ENCODE peak calls at places on chromosomes 4 and X, in eight cellular contexts. B, V, D, J, W, I, M and E are unnamed samples.
A peak's percentile ranks its signal among the peaks of the same experiment; 100 is the strongest.

GRCh38 chr4:153447175-153447887 is 18.8 kb upstream of the TMEM131L start:
- DNase-seq in I (no peak), B (no peak), D (no peak), V (no peak), M (no peak), J (no peak), W (no peak), E (no peak)

GRCh38 chr4:13963601-13964000 is 336.1 kb upstream of the BOD1L1 start:
- DNase-seq in W (no peak), J (no peak), B (no peak), V (no peak), M (no peak), I (no peak), D (no peak), E (no peak)

GRCh38 chrX:49960061-49960460 is 37.7 kb downstream of the CLCN5 start:
- DNase-seq in V (no peak), D (no peak), J (no peak), B (no peak), I (no peak), M (no peak), W (no peak), E (no peak)

GRCh38 chrX:31550169-31550568 is 478.3 kb upstream of the FTHL17 start:
- DNase-seq in J (no peak), B (no peak), W (no peak), I (no peak), D (no peak), V (no peak), M (no peak), E (no peak)

GRCh38 chr4:113784497-113785254 is 23.1 kb upstream of the CAMK2D start:
- DNase-seq in M (no peak), W (no peak), B (no peak), I (no peak), V (peak; percentile 96), J (no peak), D (peak; percentile 95), E (no peak)

GRCh38 chr4:1872918-1873269 is 1.7 kb downstream of the NSD2 start:
- DNase-seq in D (peak; percentile 64), I (no peak), M (no peak), V (peak; percentile 67), B (no peak), W (no peak), J (no peak), E (no peak)

GRCh38 chr4:62948108-62948507 is 1461.1 kb downstream of the TECRL start:
- DNase-seq in D (peak; percentile 6), B (no peak), I (no peak), W (no peak), J (no peak), V (no peak), M (no peak), E (no peak)

GRCh38 chrX:71619193-71619592 is 882 bp upstream of the CXCR3 start:
- DNase-seq in D (no peak), J (no peak), I (no peak), M (no peak), V (no peak), W (no peak), B (no peak), E (no peak)

GRCh38 chr4:8866421-8866820 is 5.2 kb downstream of the HMX1 start:
- DNase-seq in B (no peak), J (no peak), M (no peak), D (no peak), I (no peak), W (peak; percentile 38), V (no peak), E (no peak)

GRCh38 chr4:151801547-151802516 is 41.0 kb upstream of the GATB start:
- DNase-seq in V (peak; percentile 51), B (peak; percentile 44), W (peak; percentile 87), I (no peak), D (peak; percentile 56), J (peak; percentile 39), M (no peak), E (peak; percentile 41)

GRCh38 chrX:114800719-114801118 is 216.7 kb downstream of the IL13RA2 start:
- DNase-seq in B (no peak), V (no peak), W (no peak), D (peak; percentile 77), I (no peak), M (no peak), J (no peak), E (no peak)

GRCh38 chrX:40719218-40719617 is 16.1 kb downstream of the MED14 start:
- DNase-seq in W (no peak), I (no peak), M (no peak), B (no peak), J (no peak), D (peak; percentile 90), V (peak; percentile 46), E (no peak)

GRCh38 chr4:1285790-1286553 is 3.7 kb upstream of the MAEA start:
- DNase-seq in M (no peak), J (peak; percentile 32), W (peak; percentile 63), V (no peak), B (no peak), D (peak; percentile 7), I (no peak), E (no peak)

GRCh38 chrX:134764202-134764785 is 106.0 kb upstream of the PLAC1 start:
- DNase-seq in B (no peak), I (no peak), V (peak; percentile 41), W (peak; percentile 87), J (no peak), M (no peak), D (peak; percentile 90), E (peak; percentile 36)

GRCh38 chrX:139126493-139126892 is 404.0 kb upstream of the F9 start:
- DNase-seq in V (no peak), J (peak; percentile 21), I (no peak), B (peak; percentile 44), W (peak; percentile 82), M (no peak), D (peak; percentile 80), E (peak; percentile 67)

GRCh38 chrX:144006811-144007210 is 122.9 kb downstream of the UBE2NL start:
- DNase-seq in B (no peak), V (no peak), I (no peak), D (peak; percentile 88), J (no peak), M (no peak), W (no peak), E (no peak)

GRCh38 chrX:119502727-119503483 is 34.7 kb downstream of the SLC25A5 start:
- DNase-seq in B (peak; percentile 72), V (peak; percentile 1), D (peak; percentile 86), M (peak; percentile 78), W (no peak), I (no peak), J (peak; percentile 83), E (no peak)

GRCh38 chr4:184282251-184282713 is 64.6 kb upstream of the ENPP6 start:
- DNase-seq in D (no peak), I (no peak), M (peak; percentile 74), V (no peak), B (peak; percentile 41), W (peak; percentile 54), J (peak; percentile 75), E (no peak)

GRCh38 chr4:85591361-85592098 is 116.6 kb downstream of the ARHGAP24 start:
- DNase-seq in M (no peak), I (no peak), D (peak; percentile 49), V (no peak), W (no peak), B (no peak), J (no peak), E (no peak)

GRCh38 chr4:23788460-23788859 is 101.4 kb downstream of the PPARGC1A start:
- DNase-seq in V (no peak), I (no peak), J (no peak), W (no peak), D (no peak), B (no peak), M (no peak), E (no peak)

GRCh38 chr4:187464561-187464960 is 531.0 kb upstream of the ZFP42 start:
- DNase-seq in J (no peak), W (no peak), B (no peak), M (no peak), D (peak; percentile 4), V (no peak), I (no peak), E (no peak)

GRCh38 chr4:43374352-43374751 is 481.8 kb downstream of the GRXCR1 start:
- DNase-seq in I (no peak), V (no peak), J (no peak), W (no peak), D (no peak), M (no peak), B (no peak), E (no peak)

DNA sequence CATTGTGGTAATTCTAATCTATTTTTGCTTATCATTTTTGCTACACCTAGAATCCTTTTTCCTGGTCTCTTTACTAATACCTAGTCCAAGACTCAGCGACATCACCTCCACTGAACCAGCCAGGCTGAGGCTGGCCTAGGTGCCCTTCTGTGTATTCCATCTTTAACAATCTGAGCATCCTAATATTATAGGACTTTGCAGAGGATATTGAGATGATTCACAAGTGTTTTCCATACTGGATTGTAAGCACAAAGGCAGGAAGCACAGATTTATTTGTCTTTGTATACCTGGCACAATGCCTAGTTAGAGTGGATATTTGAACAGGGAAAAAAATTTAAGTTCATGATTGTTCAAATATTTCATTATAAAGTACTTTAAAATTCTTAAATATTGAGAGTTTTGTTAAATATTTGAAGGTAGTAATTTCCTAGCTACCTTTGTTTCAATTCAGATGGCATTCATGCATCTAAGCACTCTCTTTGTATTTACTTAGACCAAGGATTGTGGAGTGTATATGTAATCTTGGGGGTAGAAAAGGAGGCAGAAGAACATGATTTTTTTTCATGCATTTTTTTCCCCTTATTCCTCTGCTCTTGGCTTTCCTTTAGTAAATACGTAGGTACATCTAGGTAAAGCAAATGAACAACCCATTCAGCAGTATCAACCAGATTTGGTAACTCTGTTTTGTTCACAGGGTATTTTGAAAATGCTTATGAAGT is 18.4 kb downstream of the SMARCA5 start:
- DNase-seq in I (no peak), J (no peak), V (peak; percentile 83), D (peak; percentile 50), W (no peak), B (no peak), M (no peak), E (no peak)
- H3K36me3 ChIP-seq in I (no peaks in the 10 kb centered on the region), J (peaks cover 24% of the 10 kb centered on the region), V (peaks cover 6% of the 10 kb centered on the region), D (peaks cover 91% of the 10 kb centered on the region), W (peaks cover 88% of the 10 kb centered on the region), B (peaks cover 15% of the 10 kb centered on the region), M (peaks cover 99% of the 10 kb centered on the region), E (no peaks in the 10 kb centered on the region)

GRCh38 chrX:81586091-81586490 is 384.2 kb downstream of the SH3BGRL start:
- DNase-seq in V (no peak), I (no peak), B (no peak), M (no peak), D (no peak), W (no peak), J (no peak), E (no peak)
- H3K4me3 ChIP-seq in V (no peak overlapping the region), I (no peak overlapping the region), B (no peak overlapping the region), M (no peak overlapping the region), D (no peak overlapping the region), W (no peak overlapping the region), J (no peak overlapping the region), E (no peak overlapping the region)

GRCh38 chr4:4420421-4420820 is 33.5 kb downstream of the NSG1 start:
- DNase-seq in D (no peak), M (no peak), V (no peak), J (no peak), W (no peak), B (no peak), I (no peak), E (no peak)
- H3K4me1 ChIP-seq in D (no peaks in the 10 kb centered on the region), M (no peaks in the 10 kb centered on the region), V (no peaks in the 10 kb centered on the region), J (no peaks in the 10 kb centered on the region), W (peaks cover 29% of the 10 kb centered on the region), B (no peaks in the 10 kb centered on the region), I (no peaks in the 10 kb centered on the region), E (no peaks in the 10 kb centered on the region)

DNA sequence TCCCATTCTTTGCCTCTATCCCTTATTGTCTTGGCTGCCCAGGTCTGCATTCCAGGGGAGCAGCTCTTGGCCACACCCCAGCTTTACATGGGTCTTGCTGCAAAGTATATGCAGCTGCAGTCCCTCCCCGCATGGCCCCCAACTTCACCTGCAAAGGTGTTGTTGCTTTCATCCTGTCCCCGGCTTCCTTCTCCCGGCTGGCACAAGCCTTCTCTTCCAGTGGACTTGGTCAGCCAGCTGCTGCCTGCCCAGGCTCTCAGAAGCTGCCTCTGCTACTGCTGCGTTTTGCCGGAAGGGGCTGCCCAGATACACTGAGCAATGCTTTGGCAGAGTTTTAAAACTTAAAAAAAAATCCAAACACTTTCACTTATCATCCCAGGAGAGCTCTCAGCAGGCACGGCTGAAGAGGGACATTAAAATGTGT is 121.2 kb upstream of the PDLIM3 start:
- DNase-seq in J (no peak), B (no peak), I (peak; percentile 61), W (peak; percentile 67), M (peak; percentile 74), V (peak; percentile 61), D (peak; percentile 4), E (no peak)
- H3K36me3 ChIP-seq in J (no peaks in the 10 kb centered on the region), B (peaks cover 5% of the 10 kb centered on the region), I (no peaks in the 10 kb centered on the region), W (no peaks in the 10 kb centered on the region), M (no peaks in the 10 kb centered on the region), V (peaks cover 9% of the 10 kb centered on the region), D (no peaks in the 10 kb centered on the region), E (peaks cover 1% of the 10 kb centered on the region)